ENCODE peak calls at places on chromosomes 11 and 22, in nine cellular contexts. L is H54, G is upper lobe of left lung, F is GM12892, W is NB4, D is IMR-90, V is heart left ventricle, Y is stomach, E is suprapubic skin. I is an unnamed sample.
A peak's percentile ranks its signal among the peaks of the same experiment; 100 is the strongest.

GRCh38 chr11:48170176-48170839 is 46.3 kb upstream of the OR4B1 start:
- DNase-seq in L (no peak), G (no peak), F (no peak), W (no peak), D (peak; percentile 35), V (peak; percentile 63), Y (no peak), E (no peak), I (no peak)

GRCh38 chr22:47355776-47356432 is 593.5 kb downstream of the TBC1D22A start:
- DNase-seq in L (no peak), G (peak; percentile 16), F (no peak), W (peak; percentile 21), D (no peak), V (no peak), Y (peak; percentile 9), E (no peak), I (no peak)

GRCh38 chr11:122697636-122698167 is 42.2 kb downstream of the UBASH3B start:
- DNase-seq in L (no peak), G (peak; percentile 47), F (peak; percentile 47), W (peak; percentile 100), D (peak; percentile 84), V (no peak), Y (no peak), E (no peak), I (no peak)

GRCh38 chr11:575324-575995 is 810 bp upstream of the PHRF1 start:
- DNase-seq in L (peak; percentile 84), G (no peak), F (peak; percentile 83), W (no peak), D (no peak), V (peak; percentile 78), Y (no peak), E (peak; percentile 86), I (no peak)

GRCh38 chr11:116420770-116421528 is 351.8 kb downstream of the BUD13 start:
- DNase-seq in L (peak; percentile 4), G (no peak), F (no peak), W (peak; percentile 12), D (no peak), V (no peak), Y (peak; percentile 31), E (no peak), I (no peak)

GRCh38 chr11:134333951-134334350 is 2.2 kb downstream of the GLB1L2 start:
- DNase-seq in L (no peak), G (no peak), F (no peak), W (no peak), D (no peak), V (no peak), Y (no peak), E (no peak), I (no peak)

GRCh38 chr22:41491379-41492100 is 22.6 kb downstream of the ACO2 start:
- DNase-seq in L (no peak), G (no peak), F (no peak), W (no peak), D (peak; percentile 26), V (no peak), Y (no peak), E (no peak), I (no peak)

GRCh38 chr11:326842-327580 is 6.4 kb upstream of the IFITM3 start:
- DNase-seq in L (no peak), G (peak; percentile 89), F (peak; percentile 73), W (peak; percentile 83), D (peak; percentile 42), V (peak; percentile 89), Y (peak; percentile 80), E (peak; percentile 92), I (peak; percentile 50)

GRCh38 chr22:38467904-38468760 is at the start of gene KDELR3:
- DNase-seq in L (peak; percentile 70), G (peak; percentile 64), F (peak; percentile 75), W (peak; percentile 69), D (peak; percentile 71), V (peak; percentile 79), Y (peak; percentile 72), E (peak; percentile 70), I (peak; percentile 63)
- TF ChIP-seq POLR2A in L (peak; percentile 69), G (no peak), F (no peak), W (no peak), D (peak; percentile 90), V (peak; percentile 27), Y (no peak), E (no peak), I (no peak)

GRCh38 chr11:78020248-78020647 is 2.8 kb downstream of the KCTD14 start:
- DNase-seq in L (no peak), G (no peak), F (no peak), W (no peak), D (no peak), V (no peak), Y (no peak), E (no peak), I (no peak)

GRCh38 chr11:78025378-78025777 is 2.3 kb upstream of the KCTD14 start:
- DNase-seq in L (no peak), G (no peak), F (no peak), W (no peak), D (no peak), V (no peak), Y (no peak), E (no peak), I (no peak)

GRCh38 chr11:78019808-78020207 is 3.3 kb downstream of the KCTD14 start:
- DNase-seq in L (peak; percentile 31), G (no peak), F (no peak), W (no peak), D (peak; percentile 23), V (no peak), Y (no peak), E (no peak), I (no peak)

GRCh38 chr11:78023426-78023825 is 350 bp upstream of the KCTD14 start:
- DNase-seq in L (no peak), G (no peak), F (no peak), W (no peak), D (no peak), V (no peak), Y (no peak), E (no peak), I (no peak)

GRCh38 chr11:78022397-78023396 is at the start of gene KCTD14:
- DNase-seq in L (no peak), G (peak; percentile 79), F (no peak), W (no peak), D (no peak), V (no peak), Y (peak; percentile 75), E (no peak), I (peak; percentile 15)
- TF ChIP-seq POLR2A in L (no peak), G (peak; percentile 27), F (no peak), W (no peak), D (no peak), V (no peak), Y (no peak), E (no peak), I (no peak)

GRCh38 chr11:65779919-65780769 is 632 bp downstream of the AP5B1 start:
- DNase-seq in L (peak; percentile 96), G (peak; percentile 90), F (peak; percentile 92), W (peak; percentile 90), D (peak; percentile 67), V (peak; percentile 83), Y (peak; percentile 86), E (peak; percentile 84), I (peak; percentile 94)
- TF ChIP-seq POLR2A in L (peak; percentile 64), G (peak; percentile 73), F (no peak), W (no peak), D (no peak), V (no peak), Y (no peak), E (no peak), I (peak; percentile 63)

GRCh38 chr22:37069319-37069718 is 17.8 kb downstream of the KCTD17 start:
- DNase-seq in L (no peak), G (no peak), F (no peak), W (no peak), D (no peak), V (no peak), Y (no peak), E (no peak), I (no peak)
- TF ChIP-seq POLR2A in L (no peak), G (no peak), F (no peak), W (no peak), D (no peak), V (no peak), Y (no peak), E (no peak), I (no peak)

DNA sequence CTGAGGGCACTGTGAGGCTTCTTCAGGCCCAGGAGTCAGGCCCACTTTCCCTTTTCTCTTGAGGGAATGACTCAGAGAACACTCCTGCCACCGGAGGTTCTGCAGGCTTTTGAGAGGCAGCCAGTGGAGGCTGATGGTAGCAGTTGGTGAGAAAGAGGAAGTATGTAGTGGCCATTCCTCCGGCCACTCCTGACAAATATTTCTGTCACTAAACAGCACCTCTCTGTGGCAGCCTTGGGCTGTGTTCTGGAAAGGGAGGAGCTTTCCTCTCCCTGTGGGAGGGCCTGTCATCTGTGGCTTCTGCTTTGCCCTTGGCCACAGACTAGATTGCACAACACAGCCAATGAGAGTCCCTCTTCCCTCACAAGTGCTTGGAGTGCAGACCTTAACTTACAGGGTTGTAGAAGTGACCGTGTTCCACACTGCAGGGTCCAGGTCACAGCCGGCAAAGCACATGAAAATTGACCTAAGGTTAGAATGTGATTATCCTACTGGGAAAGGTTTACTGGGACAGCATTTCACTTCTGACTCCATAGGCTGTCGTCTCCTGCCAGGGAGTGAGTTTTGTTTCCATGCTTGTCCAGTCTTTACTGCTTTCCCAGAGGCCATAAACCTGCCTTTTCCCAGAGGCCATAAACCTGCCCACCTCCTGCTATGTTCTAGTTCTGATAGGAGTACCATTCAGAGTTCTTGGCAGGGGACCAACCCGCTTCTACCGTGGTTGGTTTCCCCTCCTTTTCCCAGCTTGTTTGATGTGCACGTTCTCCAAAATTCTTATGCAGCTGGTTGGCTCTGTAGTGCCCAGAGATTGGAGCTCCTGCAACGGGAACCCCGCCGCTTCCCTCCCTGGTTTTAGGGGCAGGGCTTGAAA is 33.3 kb downstream of the MARK2 start:
- DNase-seq in L (peak; percentile 90), G (peak; percentile 97), F (peak; percentile 55), W (peak; percentile 100), D (peak; percentile 93), V (peak; percentile 93), Y (peak; percentile 87), E (peak; percentile 89), I (peak; percentile 87)
- TF ChIP-seq POLR2A in L (no peak), G (no peak), F (peak; percentile 47), W (no peak), D (no peak), V (peak; percentile 30), Y (no peak), E (no peak), I (no peak)

DNA sequence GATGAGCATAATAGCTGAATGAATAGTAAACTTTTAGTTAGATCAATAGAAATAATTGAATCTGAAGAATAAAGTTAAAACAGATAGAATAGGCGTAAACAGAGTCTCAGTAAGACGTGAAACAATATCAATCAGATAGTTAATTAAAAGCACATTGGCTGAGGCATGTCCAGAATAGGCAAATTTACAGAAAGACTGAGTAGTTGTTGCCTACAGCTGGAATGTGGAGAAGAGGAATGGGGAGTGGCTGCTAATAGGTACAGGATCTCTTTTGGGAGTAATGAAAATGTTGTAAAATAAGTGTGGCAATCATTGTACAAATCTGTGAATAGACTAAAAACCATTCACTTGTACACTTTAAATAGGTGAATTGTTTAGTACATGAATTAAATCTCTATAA is 36.3 kb upstream of the ME3 start:
- DNase-seq in L (no peak), G (no peak), F (no peak), W (no peak), D (no peak), V (no peak), Y (no peak), E (no peak), I (no peak)
- TF ChIP-seq POLR2A in L (no peak), G (no peak), F (no peak), W (no peak), D (no peak), V (no peak), Y (no peak), E (no peak), I (no peak)